ENCODE peak calls at places on chromosome X, in eight cellular contexts. O is stimulated activated CD4-positive, alpha-beta T cell treated with anti-CD3 and anti-CD28 coated beads, Interleukin-15, amount 100 ng/mL, for 24 hours; V is HEK293T; S is foreskin fibroblast; G is NCI-H1092 treated with DMSO at 0.1 percent for 48 hours; B is amniotic epithelial cell; Y is upper lobe of left lung; I is H9. T is an unnamed sample.

GRCh38 chrX:130637591-130637990 is 235.8 kb downstream of the RBMX2 start:
- DNase-seq in O (no peak), Y (no peak), S (peak; percentile 27), I (no peak), G (no peak), B (peak; percentile 53), V (no peak), T (no peak)

GRCh38 chrX:11066812-11067211 is 44.3 kb upstream of the HCCS start:
- DNase-seq in V (no peak), Y (no peak), I (no peak), S (no peak), B (no peak), O (no peak), G (no peak), T (no peak)

GRCh38 chrX:2345562-2345961 is 155.2 kb downstream of the DHRSX start:
- DNase-seq in V (no peak), O (no peak), B (no peak), G (no peak), I (no peak), Y (no peak), S (no peak), T (peak; percentile 3)

GRCh38 chrX:77561372-77561771 is 114.2 kb downstream of the FGF16 start:
- DNase-seq in O (no peak), G (no peak), I (no peak), V (no peak), Y (no peak), B (no peak), S (no peak), T (no peak)

GRCh38 chrX:12962041-12962504 is 12.8 kb upstream of the TMSB4X start:
- DNase-seq in S (no peak), O (no peak), G (no peak), I (no peak), B (no peak), V (no peak), Y (peak; percentile 44), T (no peak)

GRCh38 chrX:30504309-30504708 is 73.3 kb downstream of the TASL start:
- DNase-seq in O (no peak), S (no peak), V (peak; percentile 12), B (peak; percentile 23), Y (no peak), I (no peak), G (peak; percentile 29), T (no peak)

GRCh38 chrX:150476183-150476699 is 92.2 kb upstream of the MTM1 start:
- DNase-seq in O (no peak), V (no peak), I (no peak), S (peak; percentile 19), Y (no peak), B (peak; percentile 88), G (no peak), T (no peak)

GRCh38 chrX:78945186-78945912 is at the start of gene P2RY10:
- DNase-seq in S (no peak), B (no peak), Y (no peak), G (no peak), O (peak; percentile 11), I (no peak), V (no peak), T (peak; percentile 26)

GRCh38 chrX:47900833-47901232 is 64.1 kb downstream of the ZNF81 start:
- DNase-seq in V (no peak), O (no peak), G (no peak), B (no peak), S (no peak), Y (no peak), I (no peak), T (no peak)

GRCh38 chrX:77447339-77448149 is at the start of gene FGF16:
- DNase-seq in O (peak; percentile 38), V (no peak), I (peak; percentile 37), B (no peak), Y (no peak), G (no peak), S (no peak), T (peak; percentile 10)

GRCh38 chrX:104098151-104098808 is 14.0 kb upstream of the ZCCHC18 start:
- DNase-seq in B (peak; percentile 71), Y (peak; percentile 37), O (peak; percentile 54), I (no peak), V (peak; percentile 66), G (peak; percentile 81), S (peak; percentile 41), T (peak; percentile 61)

GRCh38 chrX:129360175-129360574 is 163.1 kb downstream of the SMARCA1 start:
- DNase-seq in V (peak; percentile 67), I (peak; percentile 52), O (peak; percentile 46), S (peak; percentile 3), B (peak; percentile 33), Y (peak; percentile 23), G (peak; percentile 49), T (peak; percentile 61)

GRCh38 chrX:139931646-139932076 is 1.2 kb downstream of the ATP11C start:
- DNase-seq in V (no peak), I (no peak), S (no peak), G (no peak), B (no peak), O (no peak), Y (no peak), T (no peak)

GRCh38 chrX:39773923-39774803 is 323.6 kb downstream of the BCOR start:
- DNase-seq in I (no peak), Y (no peak), G (no peak), S (no peak), V (no peak), O (peak; percentile 36), B (peak; percentile 67), T (peak; percentile 59)

GRCh38 chrX:97995834-97996233 is 1112.1 kb downstream of the RPA4 start:
- DNase-seq in V (no peak), I (no peak), G (no peak), Y (no peak), S (no peak), O (no peak), B (no peak), T (no peak)

GRCh38 chrX:148942754-148943153 is 442.3 kb downstream of the AFF2 start:
- DNase-seq in Y (no peak), G (no peak), I (no peak), V (no peak), O (no peak), S (no peak), B (no peak), T (no peak)

GRCh38 chrX:48933757-48934156 is 14.9 kb upstream of the PIM2 start:
- DNase-seq in S (no peak), Y (no peak), G (no peak), B (no peak), I (no peak), V (no peak), O (peak; percentile 51), T (no peak)

GRCh38 chrX:137926090-137926489 is 360.2 kb downstream of the ZIC3 start:
- DNase-seq in B (no peak), Y (no peak), G (peak; percentile 30), S (no peak), I (no peak), O (no peak), V (peak; percentile 10), T (no peak)

GRCh38 chrX:109487640-109488039 is 5.8 kb upstream of the GUCY2F start:
- DNase-seq in G (no peak), O (no peak), Y (no peak), V (no peak), I (no peak), B (no peak), S (no peak), T (no peak)

GRCh38 chrX:137565921-137566745 is at the start of gene ZIC3:
- DNase-seq in Y (peak; percentile 50), B (peak; percentile 2), I (peak; percentile 88), S (peak; percentile 6), O (peak; percentile 48), G (peak; percentile 34), V (peak; percentile 90), T (no peak)

GRCh38 chrX:73239242-73239641 is 24.6 kb upstream of the NAP1L2 start:
- DNase-seq in G (no peak), S (no peak), B (no peak), Y (no peak), V (peak; percentile 16), I (peak; percentile 42), O (no peak), T (no peak)

GRCh38 chrX:11967986-11968385 is 170.3 kb upstream of the FRMPD4 start:
- DNase-seq in G (no peak), V (no peak), S (no peak), Y (no peak), B (no peak), I (no peak), O (no peak), T (no peak)

GRCh38 chrX:71671043-71671829 is 3.9 kb downstream of the LOC101059915 start:
- DNase-seq in O (peak; percentile 81), S (no peak), V (no peak), I (no peak), B (no peak), G (no peak), Y (no peak), T (peak; percentile 65)

GRCh38 chrX:133185938-133186337 is 32.2 kb downstream of the TFDP3 start:
- DNase-seq in V (no peak), I (no peak), B (no peak), S (no peak), Y (no peak), G (no peak), O (no peak), T (no peak)

GRCh38 chrX:34863906-34864305 is 78.7 kb upstream of the FAM47B start:
- DNase-seq in I (no peak), O (no peak), V (no peak), Y (no peak), S (no peak), B (no peak), G (no peak), T (no peak)

GRCh38 chrX:43808231-43808630 is 74.0 kb downstream of the MAOB start:
- DNase-seq in Y (no peak), O (no peak), V (no peak), I (no peak), B (no peak), S (no peak), G (no peak), T (no peak)

GRCh38 chrX:41142130-41142529 is 56.9 kb downstream of the USP9X start:
- DNase-seq in Y (no peak), O (no peak), B (peak; percentile 49), V (no peak), G (no peak), S (no peak), I (no peak), T (no peak)